ENCODE peak calls at places on chromosomes 13 and 19, in six cellular contexts. One of them, this sample, is unnamed.

GRCh38 chr13:112984954-112985802 is 16.2 kb downstream of the MCF2L start:
- DNase-seq in K562: no peak
- DNase-seq in GM12878: no peak
- DNase-seq in H1: no peak
- DNase-seq in HepG2: peak
- DNase-seq in SK-N-SH: no peak
- DNase-seq in this sample: no peak

GRCh38 chr19:49761625-49762311 is 1.3 kb downstream of the TSKS start:
- DNase-seq in K562: peak
- DNase-seq in GM12878: no peak
- DNase-seq in H1: no peak
- DNase-seq in HepG2: peak
- DNase-seq in SK-N-SH: no peak
- DNase-seq in this sample: no peak

GRCh38 chr19:1618157-1619093 is 13.2 kb upstream of the UQCR11 start:
- DNase-seq in K562: peak
- DNase-seq in GM12878: no peak
- DNase-seq in H1: peak
- DNase-seq in HepG2: peak
- DNase-seq in SK-N-SH: peak
- DNase-seq in this sample: peak

GRCh38 chr19:48837081-48837524 is 812 bp upstream of the HSD17B14 start:
- DNase-seq in K562: no peak
- DNase-seq in GM12878: peak
- DNase-seq in H1: peak
- DNase-seq in HepG2: no peak
- DNase-seq in SK-N-SH: peak
- DNase-seq in this sample: peak

GRCh38 chr13:40874138-40874776 is 84.8 kb downstream of the SLC25A15 start:
- DNase-seq in K562: peak
- DNase-seq in GM12878: no peak
- DNase-seq in H1: no peak
- DNase-seq in HepG2: no peak
- DNase-seq in SK-N-SH: no peak
- DNase-seq in this sample: no peak

GRCh38 chr13:75872970-75873369 is 236.8 kb downstream of the LMO7 start:
- DNase-seq in K562: no peak
- DNase-seq in GM12878: no peak
- DNase-seq in H1: no peak
- DNase-seq in HepG2: no peak
- DNase-seq in SK-N-SH: no peak
- DNase-seq in this sample: no peak

GRCh38 chr13:73966331-73966730 is 167.9 kb downstream of the KLF12 start:
- DNase-seq in K562: no peak
- DNase-seq in GM12878: no peak
- DNase-seq in H1: no peak
- DNase-seq in HepG2: no peak
- DNase-seq in SK-N-SH: no peak
- DNase-seq in this sample: no peak

GRCh38 chr13:39364797-39365468 is 238.1 kb downstream of the LHFPL6 start:
- DNase-seq in K562: no peak
- DNase-seq in GM12878: no peak
- DNase-seq in H1: no peak
- DNase-seq in HepG2: peak
- DNase-seq in SK-N-SH: no peak
- DNase-seq in this sample: no peak

GRCh38 chr13:96988441-96988840 is 5.8 kb downstream of the OXGR1 start:
- DNase-seq in K562: no peak
- DNase-seq in GM12878: no peak
- DNase-seq in H1: no peak
- DNase-seq in HepG2: no peak
- DNase-seq in SK-N-SH: peak
- DNase-seq in this sample: no peak

GRCh38 chr19:54311486-54311885 is 1.5 kb downstream of the LILRA5 start:
- DNase-seq in K562: no peak
- DNase-seq in GM12878: no peak
- DNase-seq in H1: no peak
- DNase-seq in HepG2: no peak
- DNase-seq in SK-N-SH: no peak
- DNase-seq in this sample: no peak

GRCh38 chr13:52926971-52927370 is 78.5 kb upstream of the PCDH8 start:
- DNase-seq in K562: no peak
- DNase-seq in GM12878: no peak
- DNase-seq in H1: no peak
- DNase-seq in HepG2: no peak
- DNase-seq in SK-N-SH: no peak
- DNase-seq in this sample: no peak

GRCh38 chr19:47723573-47723923 is 10.3 kb downstream of the EHD2 start:
- DNase-seq in K562: peak
- DNase-seq in GM12878: no peak
- DNase-seq in H1: no peak
- DNase-seq in HepG2: peak
- DNase-seq in SK-N-SH: no peak
- DNase-seq in this sample: peak

GRCh38 chr19:28876604-28877123 is 336.3 kb downstream of the UQCRFS1 start:
- DNase-seq in K562: no peak
- DNase-seq in GM12878: no peak
- DNase-seq in H1: no peak
- DNase-seq in HepG2: no peak
- DNase-seq in SK-N-SH: no peak
- DNase-seq in this sample: no peak

GRCh38 chr13:73602295-73602694 is 531.9 kb downstream of the KLF12 start:
- DNase-seq in K562: peak
- DNase-seq in GM12878: no peak
- DNase-seq in H1: no peak
- DNase-seq in HepG2: peak
- DNase-seq in SK-N-SH: no peak
- DNase-seq in this sample: no peak

GRCh38 chr19:41456342-41456918 is 13.5 kb downstream of the ERICH4 start:
- DNase-seq in K562: no peak
- DNase-seq in GM12878: no peak
- DNase-seq in H1: no peak
- DNase-seq in HepG2: no peak
- DNase-seq in SK-N-SH: no peak
- DNase-seq in this sample: no peak

GRCh38 chr19:5953680-5954213 is 24.2 kb downstream of the RANBP3 start:
- DNase-seq in K562: peak
- DNase-seq in GM12878: no peak
- DNase-seq in H1: no peak
- DNase-seq in HepG2: no peak
- DNase-seq in SK-N-SH: no peak
- DNase-seq in this sample: no peak

GRCh38 chr19:39223703-39224279 is 19.7 kb upstream of the SYCN start:
- DNase-seq in K562: peak
- DNase-seq in GM12878: no peak
- DNase-seq in H1: peak
- DNase-seq in HepG2: no peak
- DNase-seq in SK-N-SH: no peak
- DNase-seq in this sample: no peak

GRCh38 chr13:108621421-108621820 is 8.0 kb upstream of the MYO16 start:
- DNase-seq in K562: no peak
- DNase-seq in GM12878: no peak
- DNase-seq in H1: no peak
- DNase-seq in HepG2: no peak
- DNase-seq in SK-N-SH: no peak
- DNase-seq in this sample: no peak

GRCh38 chr13:98416408-98416807 is 160.5 kb downstream of the STK24 start:
- DNase-seq in K562: no peak
- DNase-seq in GM12878: no peak
- DNase-seq in H1: no peak
- DNase-seq in HepG2: no peak
- DNase-seq in SK-N-SH: no peak
- DNase-seq in this sample: no peak

GRCh38 chr19:45825917-45826893 is 11.1 kb upstream of the RSPH6A start:
- DNase-seq in K562: no peak
- DNase-seq in GM12878: no peak
- DNase-seq in H1: no peak
- DNase-seq in HepG2: no peak
- DNase-seq in SK-N-SH: peak
- DNase-seq in this sample: no peak

GRCh38 chr19:7676854-7677253 is at the start of gene MCEMP1:
- DNase-seq in K562: no peak
- DNase-seq in GM12878: no peak
- DNase-seq in H1: no peak
- DNase-seq in HepG2: no peak
- DNase-seq in SK-N-SH: no peak
- DNase-seq in this sample: peak

GRCh38 chr13:75416327-75417005 is 65.5 kb downstream of the TBC1D4 start:
- DNase-seq in K562: no peak
- DNase-seq in GM12878: peak
- DNase-seq in H1: no peak
- DNase-seq in HepG2: no peak
- DNase-seq in SK-N-SH: no peak
- DNase-seq in this sample: no peak

DNA sequence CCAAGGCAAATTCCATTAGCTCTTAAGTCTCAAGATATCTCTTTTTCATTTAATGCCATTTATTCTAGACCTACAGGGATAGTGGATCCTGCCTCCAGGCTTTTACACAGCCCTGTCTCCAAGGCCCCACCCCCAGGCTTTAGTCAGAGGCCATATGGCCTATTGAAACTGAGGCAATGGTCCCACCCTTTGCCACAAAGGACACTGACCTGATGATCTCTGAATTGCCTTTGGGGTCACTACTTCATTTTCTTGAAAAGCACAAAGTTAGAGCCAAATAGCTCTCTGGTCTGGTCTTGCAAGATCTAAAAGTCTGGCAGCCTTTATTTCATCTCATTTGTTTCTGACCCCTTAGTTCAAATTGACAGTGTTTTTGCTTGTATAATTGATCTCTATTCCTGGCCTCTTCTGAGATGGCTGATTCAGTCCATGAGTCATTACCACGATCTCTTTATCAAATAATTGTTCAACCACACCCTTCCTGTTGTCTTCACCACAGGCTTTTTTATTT is 209.8 kb downstream of the FGF14 start:
- DNase-seq in K562: no peak
- DNase-seq in GM12878: no peak
- DNase-seq in H1: no peak
- DNase-seq in HepG2: no peak
- DNase-seq in SK-N-SH: no peak
- DNase-seq in this sample: no peak
- H3K27ac ChIP-seq in K562: no peak
- H3K27ac ChIP-seq in GM12878: no peak
- H3K27ac ChIP-seq in H1: no peak
- H3K27ac ChIP-seq in HepG2: no peak
- H3K27ac ChIP-seq in SK-N-SH: no peak
- H3K27ac ChIP-seq in this sample: no peak

DNA sequence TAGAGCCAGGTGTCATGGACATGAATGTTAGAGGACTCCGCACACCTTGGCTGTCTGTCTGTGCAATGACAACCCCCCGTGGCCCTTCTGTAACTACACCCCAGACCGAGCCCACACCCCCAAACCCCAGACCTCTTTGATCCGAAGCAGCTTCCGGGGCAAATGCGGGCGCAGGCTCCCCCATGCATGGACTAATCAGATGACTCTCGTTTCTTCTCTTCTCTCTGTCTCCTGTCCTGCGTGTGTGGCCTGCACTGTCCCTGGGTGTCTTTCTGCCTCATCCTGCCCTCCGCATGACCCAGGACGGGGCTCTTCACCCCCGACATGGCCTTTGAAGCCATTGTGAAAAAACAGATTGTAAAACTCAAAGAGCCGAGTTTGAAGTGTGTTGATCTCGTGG is 38.9 kb downstream of the TMED1 start:
- DNase-seq in K562: no peak
- DNase-seq in GM12878: no peak
- DNase-seq in H1: no peak
- DNase-seq in HepG2: no peak
- DNase-seq in SK-N-SH: no peak
- DNase-seq in this sample: no peak
- TF ChIP-seq GABPA in K562: no peak
- TF ChIP-seq GABPA in GM12878: no peak
- TF ChIP-seq GABPA in H1: no peak
- TF ChIP-seq GABPA in HepG2: no peak
- TF ChIP-seq GABPA in SK-N-SH: no peak
- TF ChIP-seq GABPA in this sample: no peak

GRCh38 chr19:18515959-18516358 is 5.9 kb downstream of the ELL start:
- DNase-seq in K562: no peak
- DNase-seq in GM12878: no peak
- DNase-seq in H1: no peak
- DNase-seq in HepG2: no peak
- DNase-seq in SK-N-SH: no peak
- DNase-seq in this sample: no peak

GRCh38 chr19:18517606-18518005 is 4.3 kb downstream of the ELL start:
- DNase-seq in K562: no peak
- DNase-seq in GM12878: no peak
- DNase-seq in H1: no peak
- DNase-seq in HepG2: no peak
- DNase-seq in SK-N-SH: no peak
- DNase-seq in this sample: no peak

GRCh38 chr19:18510216-18510615 is 11.7 kb downstream of the ELL start:
- DNase-seq in K562: no peak
- DNase-seq in GM12878: no peak
- DNase-seq in H1: no peak
- DNase-seq in HepG2: no peak
- DNase-seq in SK-N-SH: no peak
- DNase-seq in this sample: no peak

GRCh38 chr19:18514800-18515682 is 6.8 kb downstream of the ELL start:
- DNase-seq in K562: peak
- DNase-seq in GM12878: no peak
- DNase-seq in H1: no peak
- DNase-seq in HepG2: peak
- DNase-seq in SK-N-SH: no peak
- DNase-seq in this sample: peak

GRCh38 chr19:18513868-18514267 is 8.0 kb downstream of the ELL start:
- DNase-seq in K562: no peak
- DNase-seq in GM12878: no peak
- DNase-seq in H1: no peak
- DNase-seq in HepG2: no peak
- DNase-seq in SK-N-SH: peak
- DNase-seq in this sample: no peak
- H3K27ac ChIP-seq in K562: no peak
- H3K27ac ChIP-seq in GM12878: no peak
- H3K27ac ChIP-seq in H1: no peak
- H3K27ac ChIP-seq in HepG2: peak
- H3K27ac ChIP-seq in SK-N-SH: no peak
- H3K27ac ChIP-seq in this sample: no peak

GRCh38 chr13:111337206-111337605 is 16.8 kb downstream of the TEX29 start:
- DNase-seq in K562: no peak
- DNase-seq in GM12878: no peak
- DNase-seq in H1: no peak
- DNase-seq in HepG2: no peak
- DNase-seq in SK-N-SH: no peak
- DNase-seq in this sample: no peak
- TF ChIP-seq GABPA in K562: no peak
- TF ChIP-seq GABPA in GM12878: no peak
- TF ChIP-seq GABPA in H1: no peak
- TF ChIP-seq GABPA in HepG2: no peak
- TF ChIP-seq GABPA in SK-N-SH: no peak
- TF ChIP-seq GABPA in this sample: no peak

GRCh38 chr19:32677657-32678056 is 2.0 kb downstream of the RGS9BP start:
- DNase-seq in K562: no peak
- DNase-seq in GM12878: no peak
- DNase-seq in H1: no peak
- DNase-seq in HepG2: no peak
- DNase-seq in SK-N-SH: no peak
- DNase-seq in this sample: no peak
- H3K27ac ChIP-seq in K562: no peak
- H3K27ac ChIP-seq in GM12878: no peak
- H3K27ac ChIP-seq in H1: no peak
- H3K27ac ChIP-seq in HepG2: no peak
- H3K27ac ChIP-seq in SK-N-SH: no peak
- H3K27ac ChIP-seq in this sample: no peak

This sample was measured in HL-60.